ENCODE peak calls at places on chromosome 11, in six cellular contexts. One of them, this sample, is unnamed.
A peak's percentile ranks its signal among the peaks of the same experiment; 100 is the strongest.

GRCh38 chr11:45993438-45994064 is 71.1 kb downstream of the LARGE2 start:
- DNase-seq in IMR-90: no peak
- DNase-seq in GM13977: no peak
- DNase-seq in colonic mucosa: peak; percentile 21
- DNase-seq in neural progenitor cell: no peak
- DNase-seq in GM06990: no peak
- DNase-seq in this sample: no peak

GRCh38 chr11:123653997-123654565 is 343 bp downstream of the SCN3B start:
- DNase-seq in GM13977: peak; percentile 74
- DNase-seq in colonic mucosa: peak; percentile 39
- DNase-seq in GM06990: peak; percentile 24
- DNase-seq in IMR-90: peak; percentile 34
- DNase-seq in neural progenitor cell: peak; percentile 74
- DNase-seq in this sample: peak; percentile 17

GRCh38 chr11:71489311-71490043 is 36.5 kb downstream of the NADSYN1 start:
- DNase-seq in GM06990: peak; percentile 59
- DNase-seq in IMR-90: peak; percentile 82
- DNase-seq in GM13977: peak; percentile 87
- DNase-seq in colonic mucosa: no peak
- DNase-seq in neural progenitor cell: no peak
- DNase-seq in this sample: peak; percentile 15

GRCh38 chr11:70501026-70501901 is 102.9 kb downstream of the CTTN start:
- DNase-seq in colonic mucosa: no peak
- DNase-seq in IMR-90: no peak
- DNase-seq in neural progenitor cell: no peak
- DNase-seq in GM13977: no peak
- DNase-seq in GM06990: no peak
- DNase-seq in this sample: no peak

GRCh38 chr11:76153609-76153949 is 52.7 kb downstream of the WNT11 start:
- DNase-seq in IMR-90: peak; percentile 40
- DNase-seq in neural progenitor cell: no peak
- DNase-seq in GM13977: no peak
- DNase-seq in GM06990: no peak
- DNase-seq in colonic mucosa: no peak
- DNase-seq in this sample: no peak

GRCh38 chr11:109644158-109644557 is 222.2 kb downstream of the C11orf87 start:
- DNase-seq in GM13977: no peak
- DNase-seq in neural progenitor cell: peak; percentile 16
- DNase-seq in colonic mucosa: no peak
- DNase-seq in GM06990: no peak
- DNase-seq in IMR-90: no peak
- DNase-seq in this sample: no peak

GRCh38 chr11:6194065-6194581 is 4.9 kb upstream of the OR52W1 start:
- DNase-seq in colonic mucosa: no peak
- DNase-seq in GM13977: no peak
- DNase-seq in IMR-90: no peak
- DNase-seq in neural progenitor cell: no peak
- DNase-seq in GM06990: no peak
- DNase-seq in this sample: no peak

GRCh38 chr11:64893194-64894069 is 15.0 kb upstream of the EHD1 start:
- DNase-seq in colonic mucosa: peak; percentile 95
- DNase-seq in GM06990: no peak
- DNase-seq in GM13977: no peak
- DNase-seq in neural progenitor cell: no peak
- DNase-seq in IMR-90: no peak
- DNase-seq in this sample: no peak

GRCh38 chr11:44568358-44568705 is 2.9 kb downstream of the CD82 start:
- DNase-seq in GM06990: no peak
- DNase-seq in IMR-90: no peak
- DNase-seq in colonic mucosa: no peak
- DNase-seq in GM13977: no peak
- DNase-seq in neural progenitor cell: no peak
- DNase-seq in this sample: no peak

GRCh38 chr11:99069831-99070444 is 49.2 kb downstream of the CNTN5 start:
- DNase-seq in GM13977: no peak
- DNase-seq in IMR-90: no peak
- DNase-seq in colonic mucosa: no peak
- DNase-seq in GM06990: no peak
- DNase-seq in neural progenitor cell: peak; percentile 78
- DNase-seq in this sample: no peak

GRCh38 chr11:44505591-44506054 is 59.8 kb upstream of the CD82 start:
- DNase-seq in GM13977: no peak
- DNase-seq in GM06990: no peak
- DNase-seq in IMR-90: peak; percentile 61
- DNase-seq in colonic mucosa: no peak
- DNase-seq in neural progenitor cell: no peak
- DNase-seq in this sample: no peak

GRCh38 chr11:48111941-48112340 is 104.7 kb upstream of the OR4B1 start:
- DNase-seq in neural progenitor cell: no peak
- DNase-seq in IMR-90: no peak
- DNase-seq in GM06990: no peak
- DNase-seq in GM13977: no peak
- DNase-seq in colonic mucosa: no peak
- DNase-seq in this sample: no peak

GRCh38 chr11:44883277-44883676 is 67.4 kb downstream of the TP53I11 start:
- DNase-seq in neural progenitor cell: no peak
- DNase-seq in GM06990: no peak
- DNase-seq in GM13977: no peak
- DNase-seq in IMR-90: no peak
- DNase-seq in colonic mucosa: peak; percentile 24
- DNase-seq in this sample: no peak

GRCh38 chr11:45651841-45652745 is 13.3 kb downstream of the CHST1 start:
- DNase-seq in IMR-90: no peak
- DNase-seq in colonic mucosa: peak; percentile 9
- DNase-seq in GM06990: no peak
- DNase-seq in GM13977: no peak
- DNase-seq in neural progenitor cell: peak; percentile 4
- DNase-seq in this sample: no peak

GRCh38 chr11:110286298-110287040 is 9.9 kb downstream of the RDX start:
- DNase-seq in GM06990: no peak
- DNase-seq in neural progenitor cell: no peak
- DNase-seq in GM13977: no peak
- DNase-seq in colonic mucosa: no peak
- DNase-seq in IMR-90: no peak
- DNase-seq in this sample: no peak

GRCh38 chr11:81669944-81670526 is 1063.6 kb downstream of the FAM181B start:
- DNase-seq in neural progenitor cell: no peak
- DNase-seq in GM13977: no peak
- DNase-seq in GM06990: no peak
- DNase-seq in IMR-90: no peak
- DNase-seq in colonic mucosa: no peak
- DNase-seq in this sample: no peak

GRCh38 chr11:94046796-94047195 is 25.6 kb downstream of the HEPHL1 start:
- DNase-seq in colonic mucosa: no peak
- DNase-seq in GM06990: no peak
- DNase-seq in neural progenitor cell: no peak
- DNase-seq in IMR-90: no peak
- DNase-seq in GM13977: no peak
- DNase-seq in this sample: no peak

GRCh38 chr11:9039194-9039593 is 35.4 kb upstream of the NRIP3 start:
- DNase-seq in GM06990: peak; percentile 27
- DNase-seq in colonic mucosa: no peak
- DNase-seq in IMR-90: peak; percentile 3
- DNase-seq in GM13977: peak; percentile 34
- DNase-seq in neural progenitor cell: no peak
- DNase-seq in this sample: no peak

GRCh38 chr11:119026970-119027369 is 3.7 kb downstream of the SLC37A4 start:
- DNase-seq in GM13977: no peak
- DNase-seq in colonic mucosa: no peak
- DNase-seq in GM06990: no peak
- DNase-seq in IMR-90: no peak
- DNase-seq in neural progenitor cell: no peak
- DNase-seq in this sample: no peak

GRCh38 chr11:118928870-118929495 is 3.3 kb upstream of the BCL9L start:
- DNase-seq in GM06990: no peak
- DNase-seq in GM13977: no peak
- DNase-seq in IMR-90: peak; percentile 41
- DNase-seq in neural progenitor cell: no peak
- DNase-seq in colonic mucosa: peak; percentile 65
- DNase-seq in this sample: no peak

GRCh38 chr11:32893091-32893946 is 708 bp downstream of the QSER1 start:
- DNase-seq in neural progenitor cell: peak; percentile 92
- DNase-seq in IMR-90: peak; percentile 26
- DNase-seq in GM13977: peak; percentile 79
- DNase-seq in GM06990: peak; percentile 78
- DNase-seq in colonic mucosa: peak; percentile 59
- DNase-seq in this sample: peak; percentile 65

GRCh38 chr11:109728056-109728455 is 306.1 kb downstream of the C11orf87 start:
- DNase-seq in IMR-90: no peak
- DNase-seq in GM13977: no peak
- DNase-seq in neural progenitor cell: no peak
- DNase-seq in colonic mucosa: peak; percentile 25
- DNase-seq in GM06990: no peak
- DNase-seq in this sample: no peak

GRCh38 chr11:121553806-121554205 is 101.0 kb upstream of the SORL1-AS1 start:
- DNase-seq in neural progenitor cell: no peak
- DNase-seq in GM13977: no peak
- DNase-seq in IMR-90: peak; percentile 44
- DNase-seq in GM06990: no peak
- DNase-seq in colonic mucosa: peak; percentile 86
- DNase-seq in this sample: no peak

GRCh38 chr11:61960532-61960931 is 6.9 kb downstream of the FTH1 start:
- DNase-seq in colonic mucosa: no peak
- DNase-seq in neural progenitor cell: no peak
- DNase-seq in GM06990: no peak
- DNase-seq in IMR-90: no peak
- DNase-seq in GM13977: no peak
- DNase-seq in this sample: no peak

GRCh38 chr11:102345923-102346322 is 1.1 kb upstream of the BIRC2 start:
- DNase-seq in GM13977: no peak
- DNase-seq in colonic mucosa: no peak
- DNase-seq in IMR-90: peak; percentile 83
- DNase-seq in neural progenitor cell: no peak
- DNase-seq in GM06990: peak; percentile 30
- DNase-seq in this sample: no peak

DNA sequence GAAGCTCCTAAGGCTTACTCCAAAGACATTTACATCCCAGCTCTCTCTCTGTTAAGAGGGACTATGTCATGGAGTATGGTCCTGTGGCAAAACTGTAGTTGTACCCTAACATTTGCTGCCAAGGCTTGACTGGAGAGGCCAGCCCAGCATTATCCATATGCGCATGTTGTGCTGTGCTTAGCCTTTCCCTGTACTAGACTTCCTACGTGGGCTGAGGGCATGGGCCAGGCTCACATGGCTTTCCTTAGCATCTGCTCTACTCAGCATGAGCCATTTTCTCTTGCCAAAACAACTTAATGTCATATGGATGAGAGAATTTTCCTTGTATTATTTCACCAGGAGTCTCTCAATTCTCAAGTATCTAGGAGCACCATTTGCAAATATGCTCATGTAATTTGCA is 71.9 kb upstream of the FAR1 start:
- DNase-seq in GM13977: no peak
- DNase-seq in colonic mucosa: no peak
- DNase-seq in IMR-90: no peak
- DNase-seq in neural progenitor cell: no peak
- DNase-seq in GM06990: no peak
- DNase-seq in this sample: no peak
- TF ChIP-seq CTCF in GM13977: no peak
- TF ChIP-seq CTCF in colonic mucosa: no peak
- TF ChIP-seq CTCF in IMR-90: no peak
- TF ChIP-seq CTCF in neural progenitor cell: no peak
- TF ChIP-seq CTCF in GM06990: no peak
- TF ChIP-seq CTCF in this sample: no peak

DNA sequence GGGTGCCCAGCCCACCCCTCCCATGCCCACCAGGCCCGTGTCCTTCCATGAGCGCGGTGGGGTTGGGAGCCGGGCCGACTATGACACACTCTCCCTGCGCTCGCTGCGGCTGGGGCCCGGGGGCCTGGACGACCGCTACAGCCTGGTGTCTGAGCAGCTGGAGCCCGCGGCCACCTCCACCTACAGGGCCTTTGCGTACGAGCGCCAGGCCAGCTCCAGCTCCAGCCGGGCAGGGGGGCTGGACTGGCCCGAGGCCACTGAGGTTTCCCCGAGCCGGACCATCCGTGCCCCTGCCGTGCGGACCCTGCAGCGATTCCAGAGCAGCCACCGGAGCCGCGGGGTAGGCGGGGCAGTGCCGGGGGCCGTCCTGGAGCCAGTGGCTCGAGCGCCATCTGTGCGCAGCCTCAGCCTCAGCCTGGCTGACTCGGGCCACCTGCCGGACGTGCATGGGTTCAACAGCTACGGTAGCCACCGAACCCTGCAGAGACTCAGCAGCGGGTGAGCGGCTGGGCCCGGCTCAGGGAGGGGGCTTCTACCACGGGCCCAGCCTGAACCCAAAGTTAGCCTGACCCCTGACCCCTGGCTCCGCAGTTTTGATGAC is 3.0 kb downstream of the PKP3 start:
- DNase-seq in colonic mucosa: peak; percentile 42
- DNase-seq in GM13977: peak; percentile 95
- DNase-seq in neural progenitor cell: no peak
- DNase-seq in GM06990: peak; percentile 65
- DNase-seq in IMR-90: peak; percentile 36
- DNase-seq in this sample: peak; percentile 56
- TF ChIP-seq CTCF in colonic mucosa: no peak
- TF ChIP-seq CTCF in GM13977: peak; percentile 79
- TF ChIP-seq CTCF in neural progenitor cell: no peak
- TF ChIP-seq CTCF in GM06990: peak; percentile 56
- TF ChIP-seq CTCF in IMR-90: peak; percentile 54
- TF ChIP-seq CTCF in this sample: no peak

DNA sequence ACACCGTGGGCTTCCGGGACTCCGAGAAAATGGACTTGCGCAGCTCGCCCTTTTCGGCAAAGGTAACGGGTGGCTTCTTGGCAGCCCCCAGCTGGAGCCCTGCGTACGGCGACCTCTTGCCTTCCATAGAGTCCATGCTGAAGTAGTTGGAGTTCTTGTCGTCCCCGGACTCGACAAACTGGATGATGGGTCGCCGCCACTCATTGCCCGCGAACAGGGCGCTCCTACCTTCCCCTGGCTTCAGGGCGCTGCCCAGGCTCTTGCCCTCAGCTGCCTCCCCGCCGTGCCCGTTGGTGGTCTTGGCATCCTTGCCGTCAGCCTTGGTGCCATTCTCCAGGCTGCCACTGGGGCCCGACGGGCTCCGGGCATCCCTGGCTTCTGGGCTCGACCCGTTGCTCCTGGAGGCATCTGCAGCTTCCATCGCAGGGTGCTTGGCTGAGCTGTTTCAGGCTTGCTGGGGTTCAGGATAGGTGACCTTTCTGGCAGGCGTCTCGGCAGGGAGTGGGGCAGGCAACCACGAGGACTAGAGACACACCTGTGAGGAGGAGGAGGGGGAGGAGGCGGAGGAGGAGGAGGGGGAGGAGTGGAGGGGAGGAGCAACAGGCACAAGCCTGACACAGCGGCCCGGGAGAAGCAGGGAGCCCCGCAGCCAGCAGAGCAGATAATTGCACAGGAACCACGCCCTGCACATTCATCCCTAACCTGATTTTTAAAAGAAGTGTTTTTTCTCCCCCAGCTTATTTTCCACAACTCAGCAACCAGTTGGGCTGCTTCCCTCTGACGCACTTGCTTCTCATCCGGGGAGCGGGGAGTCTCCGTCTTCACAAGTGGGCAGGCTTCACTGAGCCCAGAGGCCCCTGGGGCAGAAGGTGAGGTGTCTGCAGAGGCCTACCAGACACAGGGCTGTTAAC is at the start of gene TRIM29:
- DNase-seq in IMR-90: no peak
- DNase-seq in GM06990: no peak
- DNase-seq in GM13977: no peak
- DNase-seq in colonic mucosa: peak; percentile 78
- DNase-seq in neural progenitor cell: no peak
- DNase-seq in this sample: no peak
- TF ChIP-seq CTCF in IMR-90: no peak
- TF ChIP-seq CTCF in GM06990: no peak
- TF ChIP-seq CTCF in GM13977: no peak
- TF ChIP-seq CTCF in colonic mucosa: no peak
- TF ChIP-seq CTCF in neural progenitor cell: no peak
- TF ChIP-seq CTCF in this sample: no peak

GRCh38 chr11:69040581-69041260 is 8.0 kb upstream of the TPCN2 start:
- DNase-seq in colonic mucosa: no peak
- DNase-seq in GM13977: no peak
- DNase-seq in GM06990: no peak
- DNase-seq in IMR-90: peak; percentile 86
- DNase-seq in neural progenitor cell: no peak
- DNase-seq in this sample: no peak
- TF ChIP-seq CTCF in colonic mucosa: no peak
- TF ChIP-seq CTCF in GM13977: no peak
- TF ChIP-seq CTCF in GM06990: no peak
- TF ChIP-seq CTCF in IMR-90: no peak
- TF ChIP-seq CTCF in neural progenitor cell: no peak
- TF ChIP-seq CTCF in this sample: no peak